ENCODE peak calls at places on chromosomes 4 and X, in eight cellular contexts. B, P, Y, J, O, N, I and X are unnamed samples.
A peak's percentile ranks its signal among the peaks of the same experiment; 100 is the strongest.

GRCh38 chr4:140061883-140062282 is 92.1 kb downstream of the MAML3 start:
- DNase-seq in B (no peak), P (no peak), O (no peak), I (no peak), N (no peak), J (no peak), Y (no peak), X (no peak)

GRCh38 chrX:70313503-70313902 is 23.6 kb downstream of the KIF4A start:
- DNase-seq in J (peak; percentile 48), Y (no peak), I (no peak), P (no peak), B (no peak), N (no peak), O (no peak), X (peak; percentile 39)

GRCh38 chr4:39555472-39555871 is 28.2 kb upstream of the UGDH start:
- DNase-seq in I (no peak), Y (no peak), N (no peak), P (no peak), J (no peak), O (no peak), B (no peak), X (no peak)

GRCh38 chr4:22090655-22091350 is 142.2 kb upstream of the KCNIP4 start:
- DNase-seq in J (peak; percentile 48), N (no peak), Y (no peak), I (no peak), P (no peak), O (no peak), B (no peak), X (peak; percentile 23)

GRCh38 chrX:77346859-77347258 is 100.3 kb upstream of the FGF16 start:
- DNase-seq in P (no peak), J (no peak), B (no peak), N (no peak), O (no peak), Y (no peak), I (no peak), X (no peak)

GRCh38 chrX:149003863-149004660 is 501.0 kb downstream of the IDS start:
- DNase-seq in B (no peak), Y (no peak), J (no peak), I (no peak), O (no peak), N (no peak), P (no peak), X (peak; percentile 36)

GRCh38 chr4:122378711-122379110 is at the start of gene ADAD1:
- DNase-seq in O (no peak), P (no peak), B (no peak), I (no peak), J (no peak), Y (no peak), N (no peak), X (no peak)

GRCh38 chrX:39859991-39860861 is 237.5 kb downstream of the BCOR start:
- DNase-seq in N (peak; percentile 30), O (peak; percentile 79), J (peak; percentile 69), Y (no peak), B (no peak), I (no peak), P (peak; percentile 59), X (peak; percentile 85)

GRCh38 chr4:141467225-141467624 is 169.2 kb upstream of the IL15 start:
- DNase-seq in Y (no peak), N (no peak), I (no peak), B (no peak), P (no peak), O (no peak), J (no peak), X (no peak)

GRCh38 chr4:185779520-185779919 is 32.5 kb downstream of the SORBS2 start:
- DNase-seq in B (no peak), N (no peak), I (peak; percentile 82), P (no peak), Y (no peak), J (no peak), O (peak; percentile 29), X (peak; percentile 45)

GRCh38 chr4:10093273-10093621 is 23.4 kb downstream of the WDR1 start:
- DNase-seq in B (peak; percentile 62), Y (no peak), O (no peak), P (no peak), N (no peak), J (no peak), I (no peak), X (no peak)

GRCh38 chr4:6112606-6113290 is 87.6 kb downstream of the JAKMIP1 start:
- DNase-seq in N (no peak), Y (no peak), B (no peak), P (no peak), I (no peak), J (no peak), O (no peak), X (no peak)

GRCh38 chr4:186689476-186689875 is 34.2 kb downstream of the FAT1 start:
- DNase-seq in B (no peak), N (peak; percentile 57), J (no peak), P (no peak), I (no peak), Y (no peak), O (no peak), X (no peak)

GRCh38 chr4:77009511-77010120 is 60.1 kb downstream of the SEPTIN11 start:
- DNase-seq in Y (no peak), P (no peak), J (no peak), N (no peak), B (no peak), I (no peak), O (no peak), X (no peak)

GRCh38 chr4:107950746-107951540 is 19.6 kb downstream of the CYP2U1 start:
- DNase-seq in B (no peak), Y (no peak), J (no peak), P (no peak), I (no peak), O (peak; percentile 29), N (no peak), X (no peak)

GRCh38 chrX:133005038-133005437 is 46.6 kb upstream of the HS6ST2 start:
- DNase-seq in J (peak; percentile 17), Y (no peak), P (no peak), I (peak; percentile 3), N (no peak), O (peak; percentile 3), B (no peak), X (peak; percentile 9)

GRCh38 chr4:87926554-87927098 is 48.9 kb upstream of the SPP1 start:
- DNase-seq in Y (no peak), I (no peak), B (no peak), J (no peak), N (no peak), O (no peak), P (no peak), X (no peak)

GRCh38 chr4:93617596-93617995 is 211.0 kb upstream of the ATOH1 start:
- DNase-seq in P (no peak), N (no peak), Y (no peak), J (no peak), I (no peak), B (no peak), O (peak; percentile 2), X (peak; percentile 1)

GRCh38 chr4:122531038-122531437 is 74.5 kb upstream of the IL2 start:
- DNase-seq in P (no peak), I (no peak), O (no peak), B (no peak), Y (no peak), J (no peak), N (no peak), X (no peak)

GRCh38 chrX:64642482-64642881 is 247.2 kb upstream of the MTMR8 start:
- DNase-seq in N (no peak), O (no peak), I (no peak), J (no peak), Y (no peak), P (no peak), B (no peak), X (no peak)

GRCh38 chr4:123546661-123547060 is 150.1 kb downstream of the SPRY1 start:
- DNase-seq in N (no peak), P (no peak), J (no peak), B (no peak), O (no peak), Y (no peak), I (peak; percentile 48), X (no peak)

DNA sequence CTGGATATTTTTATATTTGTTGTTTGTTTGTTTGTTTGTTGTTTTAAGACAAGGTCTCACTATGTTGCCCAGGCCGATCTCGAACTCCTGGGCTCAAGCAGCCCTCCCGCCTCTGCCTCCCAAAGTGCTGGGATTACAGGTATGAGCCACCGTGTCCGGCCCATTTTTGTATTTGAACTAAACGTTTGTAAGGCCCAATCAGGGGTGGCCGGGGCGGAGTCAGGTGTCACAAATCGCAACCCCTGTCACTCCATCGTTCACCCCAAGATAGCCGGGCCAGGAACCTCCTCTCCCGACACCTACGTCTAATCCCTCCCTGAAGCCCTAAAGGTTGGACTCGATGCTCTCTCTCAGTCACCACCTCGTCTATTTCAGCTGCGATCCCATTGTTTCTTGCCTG is 722 bp upstream of the EFHC2 start:
- DNase-seq in B (no peak), I (no peak), P (no peak), J (no peak), Y (no peak), N (peak; percentile 35), O (peak; percentile 2), X (no peak)
- H3K4me3 ChIP-seq in B (no peak overlapping the region), I (no peak overlapping the region), P (no peak overlapping the region), J (no peak overlapping the region), Y (no peak overlapping the region), N (no peak overlapping the region), O (no peak overlapping the region), X (no peak overlapping the region)

DNA sequence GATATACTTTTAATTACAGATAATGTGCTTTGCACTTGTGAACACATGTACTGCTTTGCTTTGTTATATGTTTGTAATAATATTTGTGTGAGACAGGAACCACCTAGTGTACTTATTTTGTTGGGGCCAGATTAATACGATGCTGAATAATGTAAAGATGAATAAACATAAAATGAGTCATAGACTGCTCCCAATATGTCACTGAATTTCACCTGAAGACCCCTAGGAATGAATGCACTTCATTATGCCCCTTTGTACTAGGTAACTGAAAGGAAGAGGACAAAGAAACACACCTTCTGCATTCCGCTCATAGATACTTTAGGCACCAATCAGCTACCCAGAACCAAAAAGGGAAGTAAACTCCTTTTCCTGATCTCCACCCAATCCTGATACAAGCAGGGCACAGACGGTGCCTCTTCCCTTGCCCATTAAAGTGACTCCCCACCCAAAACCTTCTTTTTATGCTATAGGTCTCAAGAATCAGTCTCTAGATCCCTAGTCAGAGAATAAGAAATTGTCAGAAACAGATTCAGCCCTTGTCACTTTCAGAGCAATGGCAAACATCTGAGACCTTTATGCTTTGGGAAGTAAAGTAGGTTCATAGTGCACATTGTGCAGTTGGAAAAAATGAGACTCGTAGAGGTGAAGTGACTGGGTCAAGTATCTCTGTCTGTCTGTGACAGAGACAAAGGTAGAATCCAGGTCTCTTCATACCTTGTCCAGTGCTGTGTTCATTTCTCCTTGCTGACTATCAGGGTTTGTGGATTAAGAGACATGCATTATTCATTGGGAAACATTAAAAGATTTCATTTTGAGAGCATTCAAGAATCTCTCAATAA is 2.3 kb downstream of the GPR174 start:
- DNase-seq in O (no peak), J (no peak), B (no peak), Y (no peak), P (no peak), I (no peak), N (no peak), X (no peak)
- H3K4me3 ChIP-seq in O (no peak overlapping the region), J (no peak overlapping the region), B (no peak overlapping the region), Y (no peak overlapping the region), P (no peak overlapping the region), I (no peak overlapping the region), N (no peak overlapping the region), X (no peak overlapping the region)

GRCh38 chr4:963276-964225 is 9.8 kb downstream of the DGKQ start:
- DNase-seq in I (no peak), Y (no peak), O (no peak), P (no peak), J (no peak), N (no peak), B (peak; percentile 79), X (no peak)
- H3K4me3 ChIP-seq in I (no peak overlapping the region), Y (no peak overlapping the region), O (no peak overlapping the region), P (no peak overlapping the region), J (no peak overlapping the region), N (no peak overlapping the region), B (no peak overlapping the region), X (no peak overlapping the region)

GRCh38 chr4:1044469-1045192 is 33.2 kb downstream of the FGFRL1 start:
- DNase-seq in O (no peak), J (peak; percentile 22), N (no peak), B (peak; percentile 65), I (no peak), P (peak; percentile 1), Y (no peak), X (no peak)
- H3K4me3 ChIP-seq in O (no peak overlapping the region), J (no peak overlapping the region), N (no peak overlapping the region), B (no peak overlapping the region), I (no peak overlapping the region), P (no peak overlapping the region), Y (no peak overlapping the region), X (no peak overlapping the region)